ENCODE peak calls at places on chromosomes 3 and 15, in nine cellular contexts. One of them, this sample, is unnamed.

GRCh38 chr3:169305460-169305859 is 358.1 kb downstream of the MECOM start:
- DNase-seq in suprapubic skin: no peak
- DNase-seq in cardiac fibroblast: no peak
- DNase-seq in NCI-H2029: no peak
- DNase-seq in NCI-H1105 treated with DMSO at 0.1 percent for 48 hours: peak; percentile 25
- DNase-seq in ovary: no peak
- DNase-seq in stimulated activated naive B cell treated with anti-CD40 and anti-IgM and Interleukin-4, amounts not matched to agents 10 μg/mL and 1 μg/mL and 100 μg/mL, for 72 hours: no peak
- DNase-seq in SHP77: no peak
- DNase-seq in germinal center: no peak
- DNase-seq in this sample: no peak

GRCh38 chr15:71472699-71473098 is 337.7 kb upstream of the NR2E3 start:
- DNase-seq in NCI-H2029: no peak
- DNase-seq in NCI-H1105 treated with DMSO at 0.1 percent for 48 hours: no peak
- DNase-seq in SHP77: no peak
- DNase-seq in stimulated activated naive B cell treated with anti-CD40 and anti-IgM and Interleukin-4, amounts not matched to agents 10 μg/mL and 1 μg/mL and 100 μg/mL, for 72 hours: no peak
- DNase-seq in germinal center: peak; percentile 16
- DNase-seq in cardiac fibroblast: no peak
- DNase-seq in ovary: no peak
- DNase-seq in suprapubic skin: no peak
- DNase-seq in this sample: no peak

GRCh38 chr3:161409069-161409468 is 37.8 kb upstream of the SPTSSB start:
- DNase-seq in suprapubic skin: no peak
- DNase-seq in NCI-H2029: no peak
- DNase-seq in NCI-H1105 treated with DMSO at 0.1 percent for 48 hours: peak; percentile 62
- DNase-seq in stimulated activated naive B cell treated with anti-CD40 and anti-IgM and Interleukin-4, amounts not matched to agents 10 μg/mL and 1 μg/mL and 100 μg/mL, for 72 hours: no peak
- DNase-seq in ovary: no peak
- DNase-seq in germinal center: peak; percentile 2
- DNase-seq in cardiac fibroblast: peak; percentile 72
- DNase-seq in SHP77: peak; percentile 15
- DNase-seq in this sample: peak; percentile 38

GRCh38 chr15:78120523-78120922 is 10.7 kb downstream of the CIB2 start:
- DNase-seq in NCI-H2029: no peak
- DNase-seq in suprapubic skin: no peak
- DNase-seq in germinal center: no peak
- DNase-seq in cardiac fibroblast: no peak
- DNase-seq in SHP77: no peak
- DNase-seq in stimulated activated naive B cell treated with anti-CD40 and anti-IgM and Interleukin-4, amounts not matched to agents 10 μg/mL and 1 μg/mL and 100 μg/mL, for 72 hours: no peak
- DNase-seq in NCI-H1105 treated with DMSO at 0.1 percent for 48 hours: no peak
- DNase-seq in ovary: no peak
- DNase-seq in this sample: no peak

GRCh38 chr3:132561003-132561402 is 36.1 kb upstream of the ACKR4 start:
- DNase-seq in suprapubic skin: no peak
- DNase-seq in NCI-H1105 treated with DMSO at 0.1 percent for 48 hours: no peak
- DNase-seq in ovary: no peak
- DNase-seq in SHP77: no peak
- DNase-seq in stimulated activated naive B cell treated with anti-CD40 and anti-IgM and Interleukin-4, amounts not matched to agents 10 μg/mL and 1 μg/mL and 100 μg/mL, for 72 hours: no peak
- DNase-seq in NCI-H2029: no peak
- DNase-seq in cardiac fibroblast: no peak
- DNase-seq in germinal center: no peak
- DNase-seq in this sample: no peak

GRCh38 chr3:4533489-4534443 is 40.6 kb downstream of the ITPR1 start:
- DNase-seq in suprapubic skin: no peak
- DNase-seq in ovary: no peak
- DNase-seq in cardiac fibroblast: no peak
- DNase-seq in SHP77: no peak
- DNase-seq in germinal center: no peak
- DNase-seq in NCI-H2029: no peak
- DNase-seq in stimulated activated naive B cell treated with anti-CD40 and anti-IgM and Interleukin-4, amounts not matched to agents 10 μg/mL and 1 μg/mL and 100 μg/mL, for 72 hours: no peak
- DNase-seq in NCI-H1105 treated with DMSO at 0.1 percent for 48 hours: no peak
- DNase-seq in this sample: no peak

GRCh38 chr15:71201471-71201870 is 86.2 kb downstream of the THSD4 start:
- DNase-seq in cardiac fibroblast: no peak
- DNase-seq in stimulated activated naive B cell treated with anti-CD40 and anti-IgM and Interleukin-4, amounts not matched to agents 10 μg/mL and 1 μg/mL and 100 μg/mL, for 72 hours: no peak
- DNase-seq in ovary: peak; percentile 21
- DNase-seq in SHP77: peak; percentile 53
- DNase-seq in NCI-H1105 treated with DMSO at 0.1 percent for 48 hours: peak; percentile 99
- DNase-seq in suprapubic skin: no peak
- DNase-seq in NCI-H2029: peak; percentile 79
- DNase-seq in germinal center: no peak
- DNase-seq in this sample: no peak

GRCh38 chr3:35296533-35296932 is 342.8 kb upstream of the ARPP21 start:
- DNase-seq in germinal center: no peak
- DNase-seq in cardiac fibroblast: no peak
- DNase-seq in suprapubic skin: no peak
- DNase-seq in stimulated activated naive B cell treated with anti-CD40 and anti-IgM and Interleukin-4, amounts not matched to agents 10 μg/mL and 1 μg/mL and 100 μg/mL, for 72 hours: no peak
- DNase-seq in ovary: no peak
- DNase-seq in NCI-H1105 treated with DMSO at 0.1 percent for 48 hours: no peak
- DNase-seq in NCI-H2029: no peak
- DNase-seq in SHP77: no peak
- DNase-seq in this sample: no peak

GRCh38 chr3:79140718-79141117 is 627.1 kb downstream of the ROBO1 start:
- DNase-seq in suprapubic skin: no peak
- DNase-seq in germinal center: no peak
- DNase-seq in ovary: no peak
- DNase-seq in NCI-H1105 treated with DMSO at 0.1 percent for 48 hours: no peak
- DNase-seq in NCI-H2029: no peak
- DNase-seq in stimulated activated naive B cell treated with anti-CD40 and anti-IgM and Interleukin-4, amounts not matched to agents 10 μg/mL and 1 μg/mL and 100 μg/mL, for 72 hours: no peak
- DNase-seq in cardiac fibroblast: peak; percentile 94
- DNase-seq in SHP77: no peak
- DNase-seq in this sample: peak; percentile 47

GRCh38 chr15:35427091-35427490 is 118.9 kb downstream of the DPH6 start:
- DNase-seq in NCI-H1105 treated with DMSO at 0.1 percent for 48 hours: no peak
- DNase-seq in stimulated activated naive B cell treated with anti-CD40 and anti-IgM and Interleukin-4, amounts not matched to agents 10 μg/mL and 1 μg/mL and 100 μg/mL, for 72 hours: no peak
- DNase-seq in NCI-H2029: no peak
- DNase-seq in cardiac fibroblast: peak; percentile 90
- DNase-seq in ovary: no peak
- DNase-seq in suprapubic skin: no peak
- DNase-seq in germinal center: no peak
- DNase-seq in SHP77: no peak
- DNase-seq in this sample: peak; percentile 34

GRCh38 chr3:58250093-58250707 is 12.6 kb downstream of the ABHD6 start:
- DNase-seq in cardiac fibroblast: no peak
- DNase-seq in suprapubic skin: no peak
- DNase-seq in stimulated activated naive B cell treated with anti-CD40 and anti-IgM and Interleukin-4, amounts not matched to agents 10 μg/mL and 1 μg/mL and 100 μg/mL, for 72 hours: no peak
- DNase-seq in NCI-H2029: no peak
- DNase-seq in SHP77: no peak
- DNase-seq in ovary: no peak
- DNase-seq in NCI-H1105 treated with DMSO at 0.1 percent for 48 hours: no peak
- DNase-seq in germinal center: no peak
- DNase-seq in this sample: no peak

GRCh38 chr15:33279613-33280205 is 31.1 kb upstream of the RYR3 start:
- DNase-seq in germinal center: no peak
- DNase-seq in cardiac fibroblast: peak; percentile 62
- DNase-seq in NCI-H2029: no peak
- DNase-seq in SHP77: no peak
- DNase-seq in stimulated activated naive B cell treated with anti-CD40 and anti-IgM and Interleukin-4, amounts not matched to agents 10 μg/mL and 1 μg/mL and 100 μg/mL, for 72 hours: no peak
- DNase-seq in ovary: no peak
- DNase-seq in suprapubic skin: no peak
- DNase-seq in NCI-H1105 treated with DMSO at 0.1 percent for 48 hours: no peak
- DNase-seq in this sample: peak; percentile 20

GRCh38 chr3:27535809-27536392 is 51.7 kb upstream of the SLC4A7 start:
- DNase-seq in germinal center: no peak
- DNase-seq in NCI-H2029: no peak
- DNase-seq in SHP77: no peak
- DNase-seq in cardiac fibroblast: peak; percentile 72
- DNase-seq in suprapubic skin: no peak
- DNase-seq in stimulated activated naive B cell treated with anti-CD40 and anti-IgM and Interleukin-4, amounts not matched to agents 10 μg/mL and 1 μg/mL and 100 μg/mL, for 72 hours: no peak
- DNase-seq in NCI-H1105 treated with DMSO at 0.1 percent for 48 hours: no peak
- DNase-seq in ovary: no peak
- DNase-seq in this sample: peak; percentile 29

GRCh38 chr3:190621971-190622370 is 108.1 kb downstream of the IL1RAP start:
- DNase-seq in germinal center: no peak
- DNase-seq in suprapubic skin: no peak
- DNase-seq in NCI-H1105 treated with DMSO at 0.1 percent for 48 hours: no peak
- DNase-seq in NCI-H2029: no peak
- DNase-seq in stimulated activated naive B cell treated with anti-CD40 and anti-IgM and Interleukin-4, amounts not matched to agents 10 μg/mL and 1 μg/mL and 100 μg/mL, for 72 hours: no peak
- DNase-seq in SHP77: no peak
- DNase-seq in ovary: no peak
- DNase-seq in cardiac fibroblast: no peak
- DNase-seq in this sample: peak; percentile 9

GRCh38 chr3:177778633-177779032 is 581.4 kb upstream of the TBL1XR1 start:
- DNase-seq in ovary: no peak
- DNase-seq in suprapubic skin: no peak
- DNase-seq in germinal center: no peak
- DNase-seq in cardiac fibroblast: no peak
- DNase-seq in NCI-H1105 treated with DMSO at 0.1 percent for 48 hours: no peak
- DNase-seq in NCI-H2029: no peak
- DNase-seq in SHP77: no peak
- DNase-seq in stimulated activated naive B cell treated with anti-CD40 and anti-IgM and Interleukin-4, amounts not matched to agents 10 μg/mL and 1 μg/mL and 100 μg/mL, for 72 hours: no peak
- DNase-seq in this sample: no peak

GRCh38 chr15:101242160-101242998 is 9.5 kb downstream of the CHSY1 start:
- DNase-seq in germinal center: peak; percentile 72
- DNase-seq in suprapubic skin: no peak
- DNase-seq in NCI-H2029: no peak
- DNase-seq in stimulated activated naive B cell treated with anti-CD40 and anti-IgM and Interleukin-4, amounts not matched to agents 10 μg/mL and 1 μg/mL and 100 μg/mL, for 72 hours: peak; percentile 47
- DNase-seq in cardiac fibroblast: peak; percentile 81
- DNase-seq in NCI-H1105 treated with DMSO at 0.1 percent for 48 hours: peak; percentile 46
- DNase-seq in SHP77: no peak
- DNase-seq in ovary: no peak
- DNase-seq in this sample: peak; percentile 67

GRCh38 chr3:59189561-59190338 is 139.9 kb upstream of the CFAP20DC start:
- DNase-seq in NCI-H1105 treated with DMSO at 0.1 percent for 48 hours: no peak
- DNase-seq in ovary: no peak
- DNase-seq in NCI-H2029: no peak
- DNase-seq in stimulated activated naive B cell treated with anti-CD40 and anti-IgM and Interleukin-4, amounts not matched to agents 10 μg/mL and 1 μg/mL and 100 μg/mL, for 72 hours: no peak
- DNase-seq in cardiac fibroblast: no peak
- DNase-seq in suprapubic skin: no peak
- DNase-seq in germinal center: no peak
- DNase-seq in SHP77: no peak
- DNase-seq in this sample: no peak

GRCh38 chr15:22949074-22949547 is 31.1 kb downstream of the CYFIP1 start:
- DNase-seq in SHP77: no peak
- DNase-seq in germinal center: no peak
- DNase-seq in NCI-H2029: no peak
- DNase-seq in NCI-H1105 treated with DMSO at 0.1 percent for 48 hours: no peak
- DNase-seq in ovary: peak; percentile 64
- DNase-seq in cardiac fibroblast: peak; percentile 88
- DNase-seq in suprapubic skin: no peak
- DNase-seq in stimulated activated naive B cell treated with anti-CD40 and anti-IgM and Interleukin-4, amounts not matched to agents 10 μg/mL and 1 μg/mL and 100 μg/mL, for 72 hours: peak; percentile 23
- DNase-seq in this sample: peak; percentile 84

GRCh38 chr3:52843116-52843865 is 8.5 kb upstream of the MUSTN1 start:
- DNase-seq in NCI-H2029: no peak
- DNase-seq in suprapubic skin: no peak
- DNase-seq in ovary: no peak
- DNase-seq in NCI-H1105 treated with DMSO at 0.1 percent for 48 hours: no peak
- DNase-seq in SHP77: no peak
- DNase-seq in germinal center: no peak
- DNase-seq in stimulated activated naive B cell treated with anti-CD40 and anti-IgM and Interleukin-4, amounts not matched to agents 10 μg/mL and 1 μg/mL and 100 μg/mL, for 72 hours: no peak
- DNase-seq in cardiac fibroblast: no peak
- DNase-seq in this sample: no peak

GRCh38 chr15:48385431-48385830 is 54.2 kb downstream of the DUT start:
- DNase-seq in cardiac fibroblast: peak; percentile 82
- DNase-seq in SHP77: no peak
- DNase-seq in NCI-H2029: no peak
- DNase-seq in stimulated activated naive B cell treated with anti-CD40 and anti-IgM and Interleukin-4, amounts not matched to agents 10 μg/mL and 1 μg/mL and 100 μg/mL, for 72 hours: no peak
- DNase-seq in germinal center: no peak
- DNase-seq in NCI-H1105 treated with DMSO at 0.1 percent for 48 hours: no peak
- DNase-seq in suprapubic skin: no peak
- DNase-seq in ovary: no peak
- DNase-seq in this sample: peak; percentile 91

GRCh38 chr3:69786854-69787253 is 47.6 kb downstream of the MITF start:
- DNase-seq in stimulated activated naive B cell treated with anti-CD40 and anti-IgM and Interleukin-4, amounts not matched to agents 10 μg/mL and 1 μg/mL and 100 μg/mL, for 72 hours: no peak
- DNase-seq in SHP77: no peak
- DNase-seq in NCI-H1105 treated with DMSO at 0.1 percent for 48 hours: no peak
- DNase-seq in suprapubic skin: no peak
- DNase-seq in NCI-H2029: no peak
- DNase-seq in cardiac fibroblast: no peak
- DNase-seq in ovary: no peak
- DNase-seq in germinal center: no peak
- DNase-seq in this sample: no peak

GRCh38 chr15:92091155-92091734 is 237.7 kb downstream of the SLCO3A1 start:
- DNase-seq in NCI-H2029: peak; percentile 9
- DNase-seq in SHP77: peak; percentile 11
- DNase-seq in suprapubic skin: no peak
- DNase-seq in ovary: no peak
- DNase-seq in stimulated activated naive B cell treated with anti-CD40 and anti-IgM and Interleukin-4, amounts not matched to agents 10 μg/mL and 1 μg/mL and 100 μg/mL, for 72 hours: no peak
- DNase-seq in NCI-H1105 treated with DMSO at 0.1 percent for 48 hours: peak; percentile 34
- DNase-seq in germinal center: no peak
- DNase-seq in cardiac fibroblast: peak; percentile 39
- DNase-seq in this sample: peak; percentile 59

GRCh38 chr3:132225664-132226063 is 91.5 kb upstream of the ACP3 start:
- DNase-seq in NCI-H1105 treated with DMSO at 0.1 percent for 48 hours: no peak
- DNase-seq in NCI-H2029: no peak
- DNase-seq in SHP77: no peak
- DNase-seq in stimulated activated naive B cell treated with anti-CD40 and anti-IgM and Interleukin-4, amounts not matched to agents 10 μg/mL and 1 μg/mL and 100 μg/mL, for 72 hours: no peak
- DNase-seq in suprapubic skin: no peak
- DNase-seq in cardiac fibroblast: peak; percentile 45
- DNase-seq in ovary: no peak
- DNase-seq in germinal center: no peak
- DNase-seq in this sample: no peak

GRCh38 chr15:76196286-76196948 is 114.9 kb downstream of the ETFA start:
- DNase-seq in NCI-H1105 treated with DMSO at 0.1 percent for 48 hours: no peak
- DNase-seq in SHP77: no peak
- DNase-seq in ovary: peak; percentile 65
- DNase-seq in NCI-H2029: peak; percentile 23
- DNase-seq in cardiac fibroblast: peak; percentile 86
- DNase-seq in stimulated activated naive B cell treated with anti-CD40 and anti-IgM and Interleukin-4, amounts not matched to agents 10 μg/mL and 1 μg/mL and 100 μg/mL, for 72 hours: no peak
- DNase-seq in germinal center: no peak
- DNase-seq in suprapubic skin: peak; percentile 83
- DNase-seq in this sample: peak; percentile 91

GRCh38 chr3:59653405-59654119 is 603.7 kb upstream of the CFAP20DC start:
- DNase-seq in stimulated activated naive B cell treated with anti-CD40 and anti-IgM and Interleukin-4, amounts not matched to agents 10 μg/mL and 1 μg/mL and 100 μg/mL, for 72 hours: no peak
- DNase-seq in suprapubic skin: no peak
- DNase-seq in NCI-H2029: no peak
- DNase-seq in cardiac fibroblast: no peak
- DNase-seq in germinal center: no peak
- DNase-seq in ovary: no peak
- DNase-seq in SHP77: no peak
- DNase-seq in NCI-H1105 treated with DMSO at 0.1 percent for 48 hours: no peak
- DNase-seq in this sample: no peak

GRCh38 chr15:48806151-48806550 is 4.7 kb downstream of the CEP152 start:
- DNase-seq in ovary: no peak
- DNase-seq in NCI-H2029: no peak
- DNase-seq in stimulated activated naive B cell treated with anti-CD40 and anti-IgM and Interleukin-4, amounts not matched to agents 10 μg/mL and 1 μg/mL and 100 μg/mL, for 72 hours: no peak
- DNase-seq in germinal center: peak; percentile 4
- DNase-seq in cardiac fibroblast: peak; percentile 72
- DNase-seq in NCI-H1105 treated with DMSO at 0.1 percent for 48 hours: peak; percentile 50
- DNase-seq in suprapubic skin: no peak
- DNase-seq in SHP77: no peak
- DNase-seq in this sample: peak; percentile 19

GRCh38 chr15:28081594-28081993 is 17.5 kb downstream of the OCA2 start:
- DNase-seq in NCI-H1105 treated with DMSO at 0.1 percent for 48 hours: no peak
- DNase-seq in stimulated activated naive B cell treated with anti-CD40 and anti-IgM and Interleukin-4, amounts not matched to agents 10 μg/mL and 1 μg/mL and 100 μg/mL, for 72 hours: no peak
- DNase-seq in ovary: no peak
- DNase-seq in cardiac fibroblast: no peak
- DNase-seq in suprapubic skin: no peak
- DNase-seq in germinal center: no peak
- DNase-seq in SHP77: no peak
- DNase-seq in NCI-H2029: no peak
- DNase-seq in this sample: peak; percentile 4

GRCh38 chr3:155330356-155330755 is 36.9 kb upstream of the STRIT1 start:
- DNase-seq in germinal center: no peak
- DNase-seq in NCI-H1105 treated with DMSO at 0.1 percent for 48 hours: no peak
- DNase-seq in cardiac fibroblast: no peak
- DNase-seq in suprapubic skin: no peak
- DNase-seq in NCI-H2029: no peak
- DNase-seq in ovary: no peak
- DNase-seq in stimulated activated naive B cell treated with anti-CD40 and anti-IgM and Interleukin-4, amounts not matched to agents 10 μg/mL and 1 μg/mL and 100 μg/mL, for 72 hours: no peak
- DNase-seq in SHP77: no peak
- DNase-seq in this sample: no peak

GRCh38 chr15:31077181-31077580 is 24.3 kb downstream of the TRPM1 start:
- DNase-seq in germinal center: no peak
- DNase-seq in cardiac fibroblast: no peak
- DNase-seq in NCI-H2029: no peak
- DNase-seq in SHP77: no peak
- DNase-seq in NCI-H1105 treated with DMSO at 0.1 percent for 48 hours: no peak
- DNase-seq in stimulated activated naive B cell treated with anti-CD40 and anti-IgM and Interleukin-4, amounts not matched to agents 10 μg/mL and 1 μg/mL and 100 μg/mL, for 72 hours: no peak
- DNase-seq in suprapubic skin: no peak
- DNase-seq in ovary: no peak
- DNase-seq in this sample: no peak